ENCODE peak calls at places on chromosomes 1 and 21, in seven cellular contexts. Q is H1, C is HCT116, L is PC-3, K is fibroblast of lung, F is hepatocyte, A is neural progenitor cell. S is an unnamed sample.

GRCh38 chr1:26370591-26371382 is 1.8 kb downstream of the ZNF683 start:
- DNase-seq in C (no peak), F (no peak), Q (no peak), A (no peak), K (no peak), L (no peak), S (no peak)

GRCh38 chr1:44594871-44595735 is 79.2 kb downstream of the TMEM53 start:
- DNase-seq in K (peak; percentile 18), F (peak; percentile 89), L (peak; percentile 74), C (peak; percentile 24), Q (peak; percentile 98), A (peak; percentile 91), S (peak; percentile 77)

GRCh38 chr1:174364996-174365760 is 82.6 kb upstream of the GPR52 start:
- DNase-seq in L (no peak), F (no peak), Q (no peak), K (no peak), A (no peak), C (no peak), S (no peak)

GRCh38 chr1:180952657-180953013 is 39.9 kb downstream of the KIAA1614 start:
- DNase-seq in L (no peak), Q (no peak), A (no peak), F (no peak), K (no peak), C (no peak), S (no peak)

GRCh38 chr1:169427081-169427611 is at the start of gene CCDC181:
- DNase-seq in K (peak; percentile 77), A (peak; percentile 97), F (peak; percentile 78), C (no peak), Q (peak; percentile 88), L (no peak), S (peak; percentile 78)

GRCh38 chr1:179779645-179780272 is 36.7 kb downstream of the FAM163A start:
- DNase-seq in L (peak; percentile 58), K (peak; percentile 7), A (no peak), Q (no peak), C (no peak), F (no peak), S (no peak)

GRCh38 chr1:245153081-245153644 is 1.6 kb upstream of the KIF26B start:
- DNase-seq in K (peak; percentile 68), F (peak; percentile 88), A (peak; percentile 88), C (peak; percentile 60), L (peak; percentile 82), Q (peak; percentile 80), S (peak; percentile 75)

GRCh38 chr1:56525463-56526155 is 53.8 kb downstream of the PLPP3 start:
- DNase-seq in L (peak; percentile 56), Q (no peak), A (no peak), K (peak; percentile 47), F (no peak), C (no peak), S (no peak)

GRCh38 chr1:28867850-28868249 is 46.5 kb upstream of the EPB41 start:
- DNase-seq in C (no peak), A (no peak), K (no peak), Q (no peak), L (no peak), F (no peak), S (no peak)

GRCh38 chr1:221074325-221074724 is 195.1 kb downstream of the HLX start:
- DNase-seq in L (peak; percentile 34), F (no peak), Q (no peak), C (no peak), K (no peak), A (no peak), S (no peak)

GRCh38 chr1:87501738-87502137 is 173.1 kb downstream of the LMO4 start:
- DNase-seq in C (peak; percentile 3), K (no peak), F (no peak), Q (no peak), A (no peak), L (peak; percentile 18), S (no peak)

GRCh38 chr1:938088-938683 is 14.5 kb downstream of the SAMD11 start:
- DNase-seq in A (no peak), C (no peak), F (peak; percentile 60), K (peak; percentile 58), L (peak; percentile 65), Q (no peak), S (no peak)

GRCh38 chr1:217315346-217315745 is 315.5 kb downstream of the GPATCH2 start:
- DNase-seq in Q (no peak), K (peak; percentile 7), L (peak; percentile 48), F (no peak), A (no peak), C (no peak), S (no peak)

GRCh38 chr1:206634365-206635079 is 814 bp upstream of the DYRK3 start:
- DNase-seq in A (peak; percentile 95), F (peak; percentile 95), Q (peak; percentile 86), K (peak; percentile 80), C (peak; percentile 74), L (peak; percentile 100), S (peak; percentile 86)

GRCh38 chr1:184212649-184213314 is 161.3 kb downstream of the TSEN15 start:
- DNase-seq in L (peak; percentile 35), K (peak; percentile 89), Q (no peak), A (no peak), F (peak; percentile 71), C (peak; percentile 56), S (no peak)

GRCh38 chr1:1304331-1305299 is 3.1 kb downstream of the ACAP3 start:
- DNase-seq in L (no peak), C (no peak), Q (peak; percentile 83), F (peak; percentile 89), K (peak; percentile 73), A (peak; percentile 69), S (no peak)

GRCh38 chr1:236066828-236067386 is 2.0 kb upstream of the NID1 start:
- DNase-seq in F (no peak), Q (no peak), L (no peak), A (no peak), K (no peak), C (no peak), S (no peak)

GRCh38 chr1:43285269-43285986 is at the start of gene C1orf210:
- DNase-seq in L (peak; percentile 90), K (no peak), A (peak; percentile 34), C (peak; percentile 81), Q (peak; percentile 93), F (peak; percentile 94), S (no peak)

GRCh38 chr1:41315482-41315823 is 45.8 kb upstream of the FOXO6 start:
- DNase-seq in C (no peak), K (no peak), F (no peak), Q (peak; percentile 13), A (no peak), L (no peak), S (no peak)

GRCh38 chr1:207813513-207813881 is 61.6 kb downstream of the CD46 start:
- DNase-seq in K (no peak), A (no peak), C (no peak), L (no peak), Q (no peak), F (no peak), S (no peak)

GRCh38 chr1:58779837-58780585 is 3.8 kb downstream of the JUN start:
- DNase-seq in Q (no peak), K (peak; percentile 77), A (no peak), C (no peak), F (peak; percentile 81), L (peak; percentile 53), S (no peak)

GRCh38 chr1:156268336-156268735 is 14.3 kb downstream of the SMG5 start:
- DNase-seq in Q (no peak), K (peak; percentile 67), F (no peak), C (no peak), L (no peak), A (no peak), S (no peak)

GRCh38 chr1:152047607-152047953 is 10.8 kb upstream of the S100A11 start:
- DNase-seq in L (peak; percentile 98), A (no peak), C (peak; percentile 89), Q (no peak), F (no peak), K (peak; percentile 88), S (no peak)

GRCh38 chr1:47918257-47918867 is 78.8 kb downstream of the TRABD2B start:
- DNase-seq in Q (no peak), C (no peak), A (no peak), K (no peak), F (peak; percentile 62), L (no peak), S (no peak)

GRCh38 chr1:36922593-36923251 is 111.6 kb downstream of the GRIK3 start:
- DNase-seq in A (no peak), L (no peak), Q (peak; percentile 41), K (no peak), F (no peak), C (no peak), S (no peak)

GRCh38 chr1:18561967-18562366 is 68.7 kb upstream of the PAX7 start:
- DNase-seq in A (no peak), F (no peak), Q (no peak), C (no peak), K (no peak), L (no peak), S (no peak)
- H3K4me2 ChIP-seq in A (no peak overlapping the region), F (no peak overlapping the region), Q (no peak overlapping the region), C (no peak overlapping the region), K (no peak overlapping the region), L (no peak overlapping the region), S (no peak overlapping the region)

GRCh38 chr21:37675202-37675801 is 241.0 kb downstream of the KCNJ6 start:
- DNase-seq in L (peak; percentile 63), C (peak; percentile 27), K (peak; percentile 21), F (peak; percentile 84), A (peak; percentile 84), Q (peak; percentile 96), S (peak; percentile 64)
- H3K4me3 ChIP-seq in L (peak overlapping the region; percentile 29), C (no peak overlapping the region), K (no peak overlapping the region), F (no peak overlapping the region), A (peak overlapping the region; percentile 41), Q (no peak overlapping the region), S (no peak overlapping the region)

GRCh38 chr1:23453455-23454000 is 29.0 kb upstream of the TCEA3 start:
- DNase-seq in F (no peak), K (no peak), C (no peak), L (no peak), A (no peak), Q (no peak), S (no peak)

GRCh38 chr1:23450894-23451293 is 26.3 kb upstream of the TCEA3 start:
- DNase-seq in C (no peak), K (no peak), Q (no peak), A (no peak), L (no peak), F (no peak), S (no peak)

GRCh38 chr1:23449918-23450317 is 25.4 kb upstream of the TCEA3 start:
- DNase-seq in K (no peak), C (no peak), L (no peak), Q (no peak), F (no peak), A (no peak), S (no peak)

GRCh38 chr1:23451452-23451851 is 26.9 kb upstream of the TCEA3 start:
- DNase-seq in L (no peak), A (no peak), F (no peak), Q (no peak), C (no peak), K (no peak), S (no peak)

GRCh38 chr1:23452011-23452411 is 27.5 kb upstream of the TCEA3 start:
- DNase-seq in Q (no peak), K (peak; percentile 41), A (no peak), F (no peak), C (peak; percentile 24), L (peak; percentile 96), S (no peak)
- H3K4me2 ChIP-seq in Q (no peak overlapping the region), K (no peak overlapping the region), A (no peak overlapping the region), F (no peak overlapping the region), C (peak overlapping the region; percentile 60), L (peak overlapping the region; percentile 58), S (no peak overlapping the region)

DNA sequence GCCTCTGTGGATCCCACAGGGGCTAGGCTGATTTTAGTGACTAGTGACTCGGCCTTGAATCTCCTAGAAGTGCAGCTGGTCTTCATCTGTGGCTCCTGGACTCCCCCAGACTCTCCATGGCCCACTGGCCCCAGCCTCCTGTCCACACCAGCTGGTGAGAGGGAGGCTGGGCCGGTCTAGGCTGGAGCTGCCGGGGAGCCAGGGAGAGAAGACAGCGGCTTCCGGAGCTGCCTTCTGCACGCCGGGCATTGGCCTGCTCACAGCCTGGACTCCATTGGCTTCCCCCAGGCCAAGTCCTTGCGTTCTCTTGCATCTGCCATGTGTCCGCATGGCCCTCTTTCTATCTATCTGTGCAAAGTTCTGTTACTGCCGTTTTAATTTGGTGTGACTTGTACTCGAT is 52.1 kb upstream of the COL6A1 start:
- DNase-seq in A (no peak), F (no peak), L (no peak), C (no peak), K (no peak), Q (no peak), S (no peak)
- H3K4me3 ChIP-seq in A (no peak overlapping the region), F (no peak overlapping the region), L (no peak overlapping the region), C (no peak overlapping the region), K (no peak overlapping the region), Q (no peak overlapping the region), S (no peak overlapping the region)

S was measured in neuronal stem cell.